ENCODE peak calls at places on chromosomes 6 and 20, in four cellular contexts. Z is K562, O is HL-60, M is GM12878. X is an unnamed sample.

GRCh38 chr6:74320076-74320475 is 624.1 kb downstream of the CD109 start:
- DNase-seq in Z (no peak), O (no peak), M (no peak), X (no peak)

GRCh38 chr20:58655328-58656094 is 4.4 kb downstream of the STX16 start:
- DNase-seq in M (no peak), O (no peak), Z (no peak), X (no peak)

GRCh38 chr6:20915626-20916025 is 381.4 kb downstream of the CDKAL1 start:
- DNase-seq in O (no peak), Z (no peak), M (no peak), X (no peak)

GRCh38 chr20:59575653-59576052 is 28.7 kb upstream of the PHACTR3 start:
- DNase-seq in O (no peak), Z (no peak), M (no peak), X (no peak)

GRCh38 chr6:36786055-36786675 is 53.1 kb downstream of the CPNE5 start:
- DNase-seq in O (no peak), Z (peak), M (no peak), X (no peak)

GRCh38 chr20:2122921-2123320 is 21.3 kb downstream of the STK35 start:
- DNase-seq in Z (no peak), M (no peak), O (no peak), X (no peak)

GRCh38 chr20:3874194-3874824 is 14.9 kb upstream of the PANK2 start:
- DNase-seq in O (no peak), Z (no peak), M (no peak), X (no peak)

GRCh38 chr6:165659945-165660862 is 2.8 kb downstream of the PDE10A start:
- DNase-seq in Z (no peak), M (no peak), O (no peak), X (no peak)

GRCh38 chr20:58613061-58613854 is 37.8 kb upstream of the STX16 start:
- DNase-seq in Z (no peak), O (no peak), M (no peak), X (no peak)

GRCh38 chr6:108742041-108742440 is 106.2 kb upstream of the ARMC2 start:
- DNase-seq in M (no peak), O (peak), Z (no peak), X (no peak)

GRCh38 chr6:35148167-35148741 is 7.1 kb upstream of the TCP11 start:
- DNase-seq in M (peak), Z (no peak), O (no peak), X (no peak)

GRCh38 chr20:58081842-58082241 is 146.6 kb downstream of the ANKRD60 start:
- DNase-seq in Z (no peak), M (no peak), O (no peak), X (no peak)

GRCh38 chr20:9021699-9022098 is 47.2 kb upstream of the PLCB4 start:
- DNase-seq in O (no peak), M (no peak), Z (no peak), X (no peak)

GRCh38 chr20:50747275-50747674 is 15.9 kb downstream of the PARD6B start:
- DNase-seq in Z (no peak), M (no peak), O (no peak), X (no peak)

GRCh38 chr20:50743087-50743486 is 11.7 kb downstream of the PARD6B start:
- DNase-seq in M (no peak), Z (no peak), O (no peak), X (no peak)

GRCh38 chr20:50746138-50746940 is 15.0 kb downstream of the PARD6B start:
- DNase-seq in M (no peak), O (no peak), Z (no peak), X (no peak)

GRCh38 chr20:50745634-50746137 is 14.3 kb downstream of the PARD6B start:
- DNase-seq in O (no peak), Z (no peak), M (no peak), X (no peak)

GRCh38 chr20:50744143-50744792 is 12.9 kb downstream of the PARD6B start:
- DNase-seq in M (no peak), O (no peak), Z (peak), X (no peak)
- TF ChIP-seq SPI1 in M (no peak), O (no peak), Z (no peak), X (no peak)

DNA sequence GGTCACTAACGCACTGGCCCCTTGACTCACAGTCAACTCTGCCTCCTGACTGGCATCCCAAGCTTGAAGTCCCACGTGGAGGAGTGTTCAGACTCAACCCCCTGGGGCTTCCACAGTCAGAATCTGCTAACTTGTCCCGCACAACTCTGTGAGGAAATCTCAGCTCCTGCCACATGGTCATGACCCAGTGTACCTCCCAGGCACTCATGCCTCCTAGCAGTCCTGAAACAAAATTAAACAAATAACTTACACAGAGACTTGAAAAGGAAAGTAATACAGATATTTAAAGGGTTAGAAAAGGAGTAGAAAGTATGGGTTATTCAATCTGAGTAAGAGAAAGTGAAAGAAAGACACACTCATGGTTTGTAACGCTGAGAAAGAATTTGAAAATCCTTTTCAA is 134.9 kb downstream of the GMDS start:
- DNase-seq in M (peak), O (no peak), Z (no peak), X (no peak)
- TF ChIP-seq SPI1 in M (no peak), O (no peak), Z (no peak), X (no peak)

DNA sequence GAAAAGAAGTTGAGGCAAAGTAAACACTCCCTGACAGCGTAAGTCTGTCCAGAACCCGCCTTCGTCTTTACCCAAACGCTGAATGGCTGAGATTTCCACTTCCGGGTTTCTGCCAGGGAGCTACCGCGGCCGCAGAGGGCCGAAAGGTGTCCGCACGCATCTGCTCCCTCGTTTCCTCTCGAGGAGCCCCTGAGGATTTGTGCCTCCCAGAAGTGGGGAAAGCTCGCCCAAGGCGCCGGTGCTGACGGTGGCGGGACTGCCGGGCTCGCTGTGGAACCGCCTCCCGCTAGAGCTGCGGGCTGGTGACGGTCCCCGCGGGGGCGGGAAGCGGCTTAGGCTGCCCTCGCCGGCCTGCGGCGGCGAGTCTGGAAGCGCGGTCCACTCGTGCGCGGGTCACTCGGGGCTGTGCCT is 1760.2 kb upstream of the DEFB115 start:
- DNase-seq in M (no peak), Z (peak), O (no peak), X (no peak)
- TF ChIP-seq SPI1 in M (no peak), Z (peak), O (no peak), X (no peak)

GRCh38 chr6:80163754-80164187 is 57.3 kb downstream of the BCKDHB start:
- DNase-seq in Z (no peak), O (no peak), M (peak), X (no peak)
- TF ChIP-seq SPI1 in Z (no peak), O (no peak), M (no peak), X (peak)

GRCh38 chr20:11468880-11469279 is 448.8 kb upstream of the BTBD3 start:
- DNase-seq in Z (no peak), O (no peak), M (no peak), X (no peak)

GRCh38 chr20:11467436-11467835 is 450.3 kb upstream of the BTBD3 start:
- DNase-seq in Z (no peak), M (no peak), O (no peak), X (no peak)

GRCh38 chr20:11473971-11474370 is 443.7 kb upstream of the BTBD3 start:
- DNase-seq in O (no peak), M (no peak), Z (no peak), X (no peak)

DNA sequence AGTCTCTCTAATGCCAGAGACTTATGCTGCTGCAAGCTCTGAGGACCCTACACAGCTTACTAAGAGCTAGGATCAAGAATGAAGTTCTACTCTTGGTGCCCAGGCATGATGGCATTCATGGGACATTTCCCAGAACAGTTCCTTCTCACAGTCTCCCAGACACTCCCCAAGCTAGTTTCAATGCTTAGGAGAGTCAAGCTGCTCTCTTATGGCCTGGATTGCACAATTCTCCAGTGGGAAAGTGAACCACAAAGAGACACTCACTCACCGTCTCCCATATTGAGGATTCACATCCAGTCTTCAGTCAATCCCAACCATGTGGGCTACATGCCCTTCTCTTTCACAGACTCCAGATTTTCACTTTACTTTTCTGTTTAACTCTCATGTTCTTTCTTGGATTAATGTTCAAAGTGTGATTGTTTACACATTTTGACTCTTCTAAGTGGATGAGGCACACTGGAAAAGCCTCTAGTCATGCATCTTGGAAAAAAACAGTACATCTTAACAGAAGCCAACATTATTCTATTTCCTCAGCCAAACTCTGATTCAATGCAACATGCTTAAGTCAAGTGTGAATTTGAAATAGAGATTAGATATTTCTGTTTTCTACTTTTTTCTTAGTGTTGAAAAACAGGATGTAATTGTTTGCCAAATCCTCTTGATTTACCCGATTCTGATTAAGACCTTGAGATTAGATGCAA is 447.7 kb upstream of the BTBD3 start:
- DNase-seq in Z (no peak), M (no peak), O (no peak), X (no peak)
- TF ChIP-seq SPI1 in Z (no peak), M (no peak), O (no peak), X (no peak)